ENCODE peak calls at places on chromosomes 12 and 14, in five cellular contexts. One of them, this sample, is unnamed. For H4K20me1, the result is how much of the 10 kb centered on the place peaks cover.

GRCh38 chr12:53737951-53738833 is 10.9 kb upstream of the CALCOCO1 start:
- DNase-seq in OCI-LY7: no peak
- DNase-seq in GM23338: peak
- DNase-seq in neural progenitor cell: peak
- DNase-seq in hepatocyte: peak
- DNase-seq in this sample: no peak

GRCh38 chr14:77181603-77182437 is at the start of gene TMEM63C:
- DNase-seq in OCI-LY7: peak
- DNase-seq in GM23338: peak
- DNase-seq in neural progenitor cell: peak
- DNase-seq in hepatocyte: peak
- DNase-seq in this sample: peak

GRCh38 chr14:60168841-60169240 is 3.6 kb upstream of the DHRS7 start:
- DNase-seq in OCI-LY7: no peak
- DNase-seq in GM23338: no peak
- DNase-seq in neural progenitor cell: no peak
- DNase-seq in hepatocyte: no peak
- DNase-seq in this sample: no peak

GRCh38 chr12:48119834-48120195 is 651 bp downstream of the PFKM start:
- DNase-seq in OCI-LY7: no peak
- DNase-seq in GM23338: peak
- DNase-seq in neural progenitor cell: peak
- DNase-seq in hepatocyte: no peak
- DNase-seq in this sample: no peak

GRCh38 chr14:33728010-33728498 is 222.8 kb downstream of the EGLN3 start:
- DNase-seq in OCI-LY7: no peak
- DNase-seq in GM23338: no peak
- DNase-seq in neural progenitor cell: no peak
- DNase-seq in hepatocyte: no peak
- DNase-seq in this sample: no peak

GRCh38 chr14:72476657-72477499 is 417.0 kb downstream of the DPF3 start:
- DNase-seq in OCI-LY7: peak
- DNase-seq in GM23338: peak
- DNase-seq in neural progenitor cell: no peak
- DNase-seq in hepatocyte: peak
- DNase-seq in this sample: peak

GRCh38 chr12:13044859-13045384 is 741 bp downstream of the FAM234B start:
- DNase-seq in OCI-LY7: no peak
- DNase-seq in GM23338: no peak
- DNase-seq in neural progenitor cell: no peak
- DNase-seq in hepatocyte: no peak
- DNase-seq in this sample: no peak

GRCh38 chr12:120649442-120650248 is 9.2 kb downstream of the CABP1 start:
- DNase-seq in OCI-LY7: no peak
- DNase-seq in GM23338: peak
- DNase-seq in neural progenitor cell: peak
- DNase-seq in hepatocyte: peak
- DNase-seq in this sample: no peak

GRCh38 chr12:124375789-124376175 is 80.9 kb downstream of the RFLNA start:
- DNase-seq in OCI-LY7: no peak
- DNase-seq in GM23338: no peak
- DNase-seq in neural progenitor cell: no peak
- DNase-seq in hepatocyte: no peak
- DNase-seq in this sample: no peak

GRCh38 chr14:29320261-29320660 is 553.7 kb downstream of the FOXG1 start:
- DNase-seq in OCI-LY7: no peak
- DNase-seq in GM23338: no peak
- DNase-seq in neural progenitor cell: no peak
- DNase-seq in hepatocyte: peak
- DNase-seq in this sample: no peak

GRCh38 chr14:84929834-84930233 is 600.1 kb upstream of the FLRT2 start:
- DNase-seq in OCI-LY7: no peak
- DNase-seq in GM23338: no peak
- DNase-seq in neural progenitor cell: no peak
- DNase-seq in hepatocyte: no peak
- DNase-seq in this sample: no peak

GRCh38 chr12:52860102-52860838 is 11.5 kb upstream of the KRT78 start:
- DNase-seq in OCI-LY7: no peak
- DNase-seq in GM23338: no peak
- DNase-seq in neural progenitor cell: no peak
- DNase-seq in hepatocyte: no peak
- DNase-seq in this sample: no peak

GRCh38 chr12:128471491-128471890 is 204.5 kb downstream of the TMEM132C start:
- DNase-seq in OCI-LY7: no peak
- DNase-seq in GM23338: no peak
- DNase-seq in neural progenitor cell: no peak
- DNase-seq in hepatocyte: no peak
- DNase-seq in this sample: no peak

GRCh38 chr12:131894981-131895639 is 688 bp downstream of the ULK1 start:
- DNase-seq in OCI-LY7: no peak
- DNase-seq in GM23338: no peak
- DNase-seq in neural progenitor cell: peak
- DNase-seq in hepatocyte: peak
- DNase-seq in this sample: no peak

GRCh38 chr12:68804654-68805591 is 3.1 kb upstream of the MDM2 start:
- DNase-seq in OCI-LY7: no peak
- DNase-seq in GM23338: peak
- DNase-seq in neural progenitor cell: no peak
- DNase-seq in hepatocyte: peak
- DNase-seq in this sample: no peak

GRCh38 chr12:33605776-33606175 is 166.2 kb upstream of the SYT10 start:
- DNase-seq in OCI-LY7: peak
- DNase-seq in GM23338: peak
- DNase-seq in neural progenitor cell: peak
- DNase-seq in hepatocyte: peak
- DNase-seq in this sample: no peak
- TF ChIP-seq CTCF in OCI-LY7: peak
- TF ChIP-seq CTCF in GM23338: peak
- TF ChIP-seq CTCF in neural progenitor cell: peak
- TF ChIP-seq CTCF in hepatocyte: peak
- TF ChIP-seq CTCF in this sample: peak

GRCh38 chr14:96509457-96510090 is 7.4 kb downstream of the PAPOLA start:
- DNase-seq in OCI-LY7: no peak
- DNase-seq in GM23338: no peak
- DNase-seq in neural progenitor cell: no peak
- DNase-seq in hepatocyte: no peak
- DNase-seq in this sample: peak
- H4K20me1 ChIP-seq in OCI-LY7: half or more
- H4K20me1 ChIP-seq in GM23338: half or more
- H4K20me1 ChIP-seq in neural progenitor cell: half or more
- H4K20me1 ChIP-seq in hepatocyte: half or more
- H4K20me1 ChIP-seq in this sample: under half

DNA sequence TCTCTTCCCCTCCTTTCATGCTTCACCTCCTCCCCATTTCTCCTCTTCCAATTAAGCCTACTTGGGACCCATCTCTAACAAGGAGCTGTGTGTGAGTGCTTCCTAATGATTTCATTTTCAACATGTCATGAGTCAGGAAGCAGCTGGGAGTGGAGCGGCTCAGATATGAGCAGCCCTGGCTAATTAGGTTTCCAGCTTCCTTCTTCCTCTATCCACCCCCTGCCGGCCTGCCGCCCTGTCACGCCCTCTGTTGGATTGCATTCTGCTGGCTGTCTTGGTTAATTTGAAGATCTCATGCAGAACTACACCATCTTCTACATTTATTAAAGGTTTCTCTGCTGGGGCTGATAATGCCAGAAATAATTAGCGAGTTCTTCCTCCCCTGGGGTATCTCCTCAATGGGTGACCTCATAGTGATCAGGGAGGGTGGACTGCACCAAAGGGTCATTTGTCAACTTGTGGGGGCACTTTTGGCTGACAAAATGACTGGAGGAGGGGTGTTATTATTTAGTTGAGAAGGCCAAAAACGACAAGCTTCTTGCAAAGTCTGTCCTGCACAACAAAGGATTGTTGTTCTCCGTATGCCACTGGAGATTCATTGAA is 300.9 kb upstream of the SRRM4 start:
- DNase-seq in OCI-LY7: no peak
- DNase-seq in GM23338: peak
- DNase-seq in neural progenitor cell: peak
- DNase-seq in hepatocyte: no peak
- DNase-seq in this sample: no peak
- TF ChIP-seq EZH2phosphoT487 in OCI-LY7: no peak
- TF ChIP-seq EZH2phosphoT487 in GM23338: no peak
- TF ChIP-seq EZH2phosphoT487 in neural progenitor cell: no peak
- TF ChIP-seq EZH2phosphoT487 in hepatocyte: no peak
- TF ChIP-seq EZH2phosphoT487 in this sample: no peak

GRCh38 chr12:66297923-66298322 is 4.4 kb upstream of the HELB start:
- DNase-seq in OCI-LY7: no peak
- DNase-seq in GM23338: no peak
- DNase-seq in neural progenitor cell: no peak
- DNase-seq in hepatocyte: no peak
- DNase-seq in this sample: no peak

GRCh38 chr12:66302827-66303169 is 505 bp downstream of the HELB start:
- DNase-seq in OCI-LY7: no peak
- DNase-seq in GM23338: no peak
- DNase-seq in neural progenitor cell: no peak
- DNase-seq in hepatocyte: no peak
- DNase-seq in this sample: no peak

GRCh38 chr12:66297080-66297479 is 5.2 kb upstream of the HELB start:
- DNase-seq in OCI-LY7: no peak
- DNase-seq in GM23338: no peak
- DNase-seq in neural progenitor cell: no peak
- DNase-seq in hepatocyte: no peak
- DNase-seq in this sample: no peak

GRCh38 chr12:66304296-66304915 is 2.1 kb downstream of the HELB start:
- DNase-seq in OCI-LY7: peak
- DNase-seq in GM23338: no peak
- DNase-seq in neural progenitor cell: no peak
- DNase-seq in hepatocyte: no peak
- DNase-seq in this sample: peak

DNA sequence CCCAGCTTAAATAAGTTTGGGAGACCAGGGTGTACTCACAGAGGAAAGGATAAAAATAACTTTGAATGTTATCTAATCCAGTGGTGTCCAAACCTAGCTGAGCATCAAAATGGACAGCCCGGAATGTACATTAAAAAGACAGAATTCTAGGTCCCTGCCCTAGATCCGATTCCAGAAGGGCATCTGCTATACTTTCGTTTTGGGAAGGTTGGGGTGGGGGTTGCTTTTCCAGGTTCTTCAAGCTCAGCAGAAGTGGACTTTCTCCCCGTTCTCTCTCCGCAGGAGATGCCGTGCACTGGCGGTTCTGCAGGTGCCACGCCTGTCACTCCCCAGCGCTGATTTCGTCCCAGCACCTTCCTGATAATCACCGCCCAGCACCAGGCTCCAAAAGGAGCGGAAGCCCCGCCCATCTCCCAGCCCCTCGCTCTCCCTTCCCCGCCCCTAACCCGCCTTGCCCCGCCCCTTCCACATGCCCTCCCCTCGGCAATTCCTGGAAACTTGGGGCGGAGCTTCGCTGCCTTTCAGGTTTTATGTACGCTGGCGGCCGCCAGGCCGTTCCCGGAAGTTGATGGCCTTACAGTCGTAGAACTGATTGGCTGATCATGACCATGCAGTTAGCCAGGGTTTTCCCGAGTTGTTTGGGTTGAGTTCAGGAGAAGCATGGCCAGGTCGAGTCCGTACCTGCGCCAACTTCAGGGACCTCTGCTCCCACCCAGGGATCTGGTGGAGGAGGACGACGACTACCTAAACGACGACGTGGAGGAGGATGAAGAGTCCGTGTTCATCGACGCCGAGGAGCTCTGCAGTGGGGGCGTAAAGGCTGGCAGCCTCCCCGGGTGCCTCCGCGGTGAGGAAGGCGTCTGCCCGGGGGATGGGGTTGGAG is at the start of gene HELB:
- DNase-seq in OCI-LY7: peak
- DNase-seq in GM23338: peak
- DNase-seq in neural progenitor cell: peak
- DNase-seq in hepatocyte: peak
- DNase-seq in this sample: peak
- TF ChIP-seq CTCF in OCI-LY7: no peak
- TF ChIP-seq CTCF in GM23338: no peak
- TF ChIP-seq CTCF in neural progenitor cell: no peak
- TF ChIP-seq CTCF in hepatocyte: no peak
- TF ChIP-seq CTCF in this sample: no peak

DNA sequence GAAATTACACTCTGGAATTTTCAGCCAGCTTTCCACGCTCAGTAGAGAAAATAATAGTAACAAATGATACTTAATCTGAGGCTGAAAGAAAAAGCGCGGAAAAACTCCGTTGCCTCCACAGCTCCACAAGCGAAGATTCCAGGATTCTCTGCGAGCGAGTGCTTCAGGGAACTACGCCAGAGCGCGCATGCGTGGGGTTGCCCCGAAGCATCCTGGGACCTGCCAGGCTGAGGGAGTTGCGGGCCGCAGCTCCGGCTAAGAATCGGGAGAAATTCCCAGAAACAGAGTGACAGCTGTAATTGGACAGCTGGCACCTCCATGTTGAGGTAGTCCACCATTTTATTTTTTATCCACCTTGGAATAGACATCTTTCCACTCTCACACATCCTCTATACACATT is 12.0 kb upstream of the TTC5 start:
- DNase-seq in OCI-LY7: no peak
- DNase-seq in GM23338: no peak
- DNase-seq in neural progenitor cell: no peak
- DNase-seq in hepatocyte: no peak
- DNase-seq in this sample: no peak
- H4K20me1 ChIP-seq in OCI-LY7: under half
- H4K20me1 ChIP-seq in GM23338: half or more
- H4K20me1 ChIP-seq in neural progenitor cell: under half
- H4K20me1 ChIP-seq in hepatocyte: under half
- H4K20me1 ChIP-seq in this sample: under half

GRCh38 chr14:99564903-99565259 is 39.1 kb downstream of the CCDC85C start:
- DNase-seq in OCI-LY7: no peak
- DNase-seq in GM23338: no peak
- DNase-seq in neural progenitor cell: no peak
- DNase-seq in hepatocyte: no peak
- DNase-seq in this sample: no peak

GRCh38 chr14:99565383-99565782 is 38.6 kb downstream of the CCDC85C start:
- DNase-seq in OCI-LY7: no peak
- DNase-seq in GM23338: no peak
- DNase-seq in neural progenitor cell: no peak
- DNase-seq in hepatocyte: no peak
- DNase-seq in this sample: no peak

GRCh38 chr14:99562848-99563748 is 40.9 kb downstream of the CCDC85C start:
- DNase-seq in OCI-LY7: no peak
- DNase-seq in GM23338: peak
- DNase-seq in neural progenitor cell: peak
- DNase-seq in hepatocyte: peak
- DNase-seq in this sample: no peak

GRCh38 chr14:99563749-99564129 is 40.3 kb downstream of the CCDC85C start:
- DNase-seq in OCI-LY7: no peak
- DNase-seq in GM23338: no peak
- DNase-seq in neural progenitor cell: no peak
- DNase-seq in hepatocyte: no peak
- DNase-seq in this sample: no peak

GRCh38 chr14:99564256-99564902 is 39.6 kb downstream of the CCDC85C start:
- DNase-seq in OCI-LY7: no peak
- DNase-seq in GM23338: no peak
- DNase-seq in neural progenitor cell: no peak
- DNase-seq in hepatocyte: peak
- DNase-seq in this sample: no peak
- TF ChIP-seq EZH2phosphoT487 in OCI-LY7: no peak
- TF ChIP-seq EZH2phosphoT487 in GM23338: no peak
- TF ChIP-seq EZH2phosphoT487 in neural progenitor cell: no peak
- TF ChIP-seq EZH2phosphoT487 in hepatocyte: no peak
- TF ChIP-seq EZH2phosphoT487 in this sample: no peak

GRCh38 chr12:97368462-97369150 is 94.0 kb upstream of the RMST start:
- DNase-seq in OCI-LY7: no peak
- DNase-seq in GM23338: no peak
- DNase-seq in neural progenitor cell: no peak
- DNase-seq in hepatocyte: no peak
- DNase-seq in this sample: no peak
- TF ChIP-seq CTCF in OCI-LY7: no peak
- TF ChIP-seq CTCF in GM23338: no peak
- TF ChIP-seq CTCF in neural progenitor cell: no peak
- TF ChIP-seq CTCF in hepatocyte: no peak
- TF ChIP-seq CTCF in this sample: no peak

This sample was measured in MM.1S.